ENCODE peak calls at places on chromosomes 7 and 10, in seven cellular contexts. One of them, this sample, is unnamed.

GRCh38 chr7:110880971-110881370 is 210.0 kb upstream of the LRRN3 start:
- DNase-seq in mucosa of descending colon: no peak
- DNase-seq in HepG2: no peak
- DNase-seq in CD8-positive, alpha-beta T cell: no peak
- DNase-seq in astrocyte: no peak
- DNase-seq in mammary epithelial cell: no peak
- DNase-seq in bronchial epithelial cell: no peak
- DNase-seq in this sample: no peak

GRCh38 chr10:76007206-76007605 is 575.8 kb downstream of the LRMDA start:
- DNase-seq in mucosa of descending colon: no peak
- DNase-seq in HepG2: no peak
- DNase-seq in CD8-positive, alpha-beta T cell: no peak
- DNase-seq in astrocyte: no peak
- DNase-seq in mammary epithelial cell: no peak
- DNase-seq in bronchial epithelial cell: no peak
- DNase-seq in this sample: no peak

GRCh38 chr10:91665842-91666241 is 33.0 kb upstream of the PPP1R3C start:
- DNase-seq in mucosa of descending colon: no peak
- DNase-seq in HepG2: no peak
- DNase-seq in CD8-positive, alpha-beta T cell: no peak
- DNase-seq in astrocyte: peak; percentile 29
- DNase-seq in mammary epithelial cell: no peak
- DNase-seq in bronchial epithelial cell: no peak
- DNase-seq in this sample: no peak

GRCh38 chr7:93016085-93016471 is 101.7 kb downstream of the SAMD9 start:
- DNase-seq in mucosa of descending colon: peak; percentile 80
- DNase-seq in HepG2: no peak
- DNase-seq in CD8-positive, alpha-beta T cell: no peak
- DNase-seq in astrocyte: peak; percentile 30
- DNase-seq in mammary epithelial cell: no peak
- DNase-seq in bronchial epithelial cell: peak; percentile 20
- DNase-seq in this sample: no peak

GRCh38 chr7:81036041-81036440 is 117.2 kb upstream of the SEMA3C start:
- DNase-seq in mucosa of descending colon: no peak
- DNase-seq in HepG2: no peak
- DNase-seq in CD8-positive, alpha-beta T cell: no peak
- DNase-seq in astrocyte: peak; percentile 14
- DNase-seq in mammary epithelial cell: no peak
- DNase-seq in bronchial epithelial cell: no peak
- DNase-seq in this sample: no peak

GRCh38 chr10:62626817-62627216 is 177.7 kb upstream of the ADO start:
- DNase-seq in mucosa of descending colon: no peak
- DNase-seq in HepG2: no peak
- DNase-seq in CD8-positive, alpha-beta T cell: no peak
- DNase-seq in astrocyte: peak; percentile 46
- DNase-seq in mammary epithelial cell: peak; percentile 43
- DNase-seq in bronchial epithelial cell: peak; percentile 37
- DNase-seq in this sample: no peak

GRCh38 chr10:53489331-53489730 is 716.7 kb upstream of the MBL2 start:
- DNase-seq in mucosa of descending colon: no peak
- DNase-seq in HepG2: no peak
- DNase-seq in CD8-positive, alpha-beta T cell: no peak
- DNase-seq in astrocyte: no peak
- DNase-seq in mammary epithelial cell: no peak
- DNase-seq in bronchial epithelial cell: no peak
- DNase-seq in this sample: no peak

GRCh38 chr10:133421336-133422222 is 2.8 kb downstream of the SPRN start:
- DNase-seq in mucosa of descending colon: no peak
- DNase-seq in HepG2: no peak
- DNase-seq in CD8-positive, alpha-beta T cell: no peak
- DNase-seq in astrocyte: no peak
- DNase-seq in mammary epithelial cell: no peak
- DNase-seq in bronchial epithelial cell: no peak
- DNase-seq in this sample: no peak

GRCh38 chr7:54215424-54215823 is 326.8 kb upstream of the VSTM2A start:
- DNase-seq in mucosa of descending colon: no peak
- DNase-seq in HepG2: no peak
- DNase-seq in CD8-positive, alpha-beta T cell: no peak
- DNase-seq in astrocyte: no peak
- DNase-seq in mammary epithelial cell: no peak
- DNase-seq in bronchial epithelial cell: no peak
- DNase-seq in this sample: no peak

GRCh38 chr10:110527731-110528171 is 30.0 kb downstream of the DUSP5 start:
- DNase-seq in mucosa of descending colon: no peak
- DNase-seq in HepG2: peak; percentile 60
- DNase-seq in CD8-positive, alpha-beta T cell: no peak
- DNase-seq in astrocyte: peak; percentile 71
- DNase-seq in mammary epithelial cell: no peak
- DNase-seq in bronchial epithelial cell: no peak
- DNase-seq in this sample: no peak

GRCh38 chr7:13946181-13946580 is 43.3 kb downstream of the ETV1 start:
- DNase-seq in mucosa of descending colon: no peak
- DNase-seq in HepG2: no peak
- DNase-seq in CD8-positive, alpha-beta T cell: no peak
- DNase-seq in astrocyte: peak; percentile 93
- DNase-seq in mammary epithelial cell: no peak
- DNase-seq in bronchial epithelial cell: no peak
- DNase-seq in this sample: no peak

GRCh38 chr10:118444016-118444415 is 101.9 kb upstream of the FAM204A start:
- DNase-seq in mucosa of descending colon: no peak
- DNase-seq in HepG2: no peak
- DNase-seq in CD8-positive, alpha-beta T cell: no peak
- DNase-seq in astrocyte: no peak
- DNase-seq in mammary epithelial cell: no peak
- DNase-seq in bronchial epithelial cell: no peak
- DNase-seq in this sample: no peak

GRCh38 chr10:17645591-17646345 is 1.8 kb downstream of the STAM start:
- DNase-seq in mucosa of descending colon: no peak
- DNase-seq in HepG2: peak; percentile 41
- DNase-seq in CD8-positive, alpha-beta T cell: no peak
- DNase-seq in astrocyte: peak; percentile 18
- DNase-seq in mammary epithelial cell: peak; percentile 80
- DNase-seq in bronchial epithelial cell: peak; percentile 94
- DNase-seq in this sample: no peak

GRCh38 chr7:90404777-90405176 is 1.5 kb downstream of the CLDN12 start:
- DNase-seq in mucosa of descending colon: no peak
- DNase-seq in HepG2: no peak
- DNase-seq in CD8-positive, alpha-beta T cell: no peak
- DNase-seq in astrocyte: no peak
- DNase-seq in mammary epithelial cell: peak; percentile 20
- DNase-seq in bronchial epithelial cell: peak; percentile 58
- DNase-seq in this sample: no peak

GRCh38 chr7:2870471-2870941 is 26.4 kb upstream of the GNA12 start:
- DNase-seq in mucosa of descending colon: peak; percentile 70
- DNase-seq in HepG2: no peak
- DNase-seq in CD8-positive, alpha-beta T cell: peak; percentile 20
- DNase-seq in astrocyte: peak; percentile 44
- DNase-seq in mammary epithelial cell: peak; percentile 30
- DNase-seq in bronchial epithelial cell: peak; percentile 76
- DNase-seq in this sample: no peak

GRCh38 chr10:125868372-125868975 is 12.6 kb downstream of the DHX32 start:
- DNase-seq in mucosa of descending colon: peak; percentile 61
- DNase-seq in HepG2: peak; percentile 48
- DNase-seq in CD8-positive, alpha-beta T cell: no peak
- DNase-seq in astrocyte: peak; percentile 53
- DNase-seq in mammary epithelial cell: peak; percentile 48
- DNase-seq in bronchial epithelial cell: peak; percentile 77
- DNase-seq in this sample: peak; percentile 63

GRCh38 chr7:29976673-29977072 is 12.9 kb downstream of the SCRN1 start:
- DNase-seq in mucosa of descending colon: no peak
- DNase-seq in HepG2: no peak
- DNase-seq in CD8-positive, alpha-beta T cell: no peak
- DNase-seq in astrocyte: peak; percentile 72
- DNase-seq in mammary epithelial cell: peak; percentile 13
- DNase-seq in bronchial epithelial cell: no peak
- DNase-seq in this sample: no peak

GRCh38 chr7:18399624-18400235 is 95.8 kb upstream of the HDAC9 start:
- DNase-seq in mucosa of descending colon: no peak
- DNase-seq in HepG2: no peak
- DNase-seq in CD8-positive, alpha-beta T cell: no peak
- DNase-seq in astrocyte: peak; percentile 24
- DNase-seq in mammary epithelial cell: no peak
- DNase-seq in bronchial epithelial cell: no peak
- DNase-seq in this sample: no peak

GRCh38 chr10:71357792-71358265 is 38.8 kb downstream of the SLC29A3 start:
- DNase-seq in mucosa of descending colon: no peak
- DNase-seq in HepG2: no peak
- DNase-seq in CD8-positive, alpha-beta T cell: no peak
- DNase-seq in astrocyte: no peak
- DNase-seq in mammary epithelial cell: no peak
- DNase-seq in bronchial epithelial cell: no peak
- DNase-seq in this sample: no peak

GRCh38 chr10:59885430-59886134 is 20.8 kb downstream of the CCDC6 start:
- DNase-seq in mucosa of descending colon: no peak
- DNase-seq in HepG2: no peak
- DNase-seq in CD8-positive, alpha-beta T cell: no peak
- DNase-seq in astrocyte: no peak
- DNase-seq in mammary epithelial cell: no peak
- DNase-seq in bronchial epithelial cell: no peak
- DNase-seq in this sample: no peak

GRCh38 chr10:15370741-15371701 is at the start of gene FAM171A1:
- DNase-seq in mucosa of descending colon: peak; percentile 70
- DNase-seq in HepG2: no peak
- DNase-seq in CD8-positive, alpha-beta T cell: peak; percentile 38
- DNase-seq in astrocyte: peak; percentile 8
- DNase-seq in mammary epithelial cell: peak; percentile 56
- DNase-seq in bronchial epithelial cell: no peak
- DNase-seq in this sample: no peak

GRCh38 chr10:71342850-71343773 is 24.1 kb downstream of the SLC29A3 start:
- DNase-seq in mucosa of descending colon: peak; percentile 85
- DNase-seq in HepG2: peak; percentile 74
- DNase-seq in CD8-positive, alpha-beta T cell: no peak
- DNase-seq in astrocyte: no peak
- DNase-seq in mammary epithelial cell: no peak
- DNase-seq in bronchial epithelial cell: no peak
- DNase-seq in this sample: no peak

GRCh38 chr10:19041176-19041575 is 7.4 kb upstream of the MALRD1 start:
- DNase-seq in mucosa of descending colon: no peak
- DNase-seq in HepG2: no peak
- DNase-seq in CD8-positive, alpha-beta T cell: no peak
- DNase-seq in astrocyte: peak; percentile 22
- DNase-seq in mammary epithelial cell: no peak
- DNase-seq in bronchial epithelial cell: no peak
- DNase-seq in this sample: no peak

GRCh38 chr7:152891160-152891621 is 131.6 kb downstream of the ACTR3B start:
- DNase-seq in mucosa of descending colon: no peak
- DNase-seq in HepG2: no peak
- DNase-seq in CD8-positive, alpha-beta T cell: no peak
- DNase-seq in astrocyte: no peak
- DNase-seq in mammary epithelial cell: no peak
- DNase-seq in bronchial epithelial cell: no peak
- DNase-seq in this sample: no peak

GRCh38 chr10:97740613-97741012 is 3.7 kb downstream of the ZFYVE27 start:
- DNase-seq in mucosa of descending colon: no peak
- DNase-seq in HepG2: no peak
- DNase-seq in CD8-positive, alpha-beta T cell: no peak
- DNase-seq in astrocyte: no peak
- DNase-seq in mammary epithelial cell: no peak
- DNase-seq in bronchial epithelial cell: no peak
- DNase-seq in this sample: no peak
- H3K4me3 ChIP-seq in mucosa of descending colon: no peak overlapping the region
- H3K4me3 ChIP-seq in HepG2: no peak overlapping the region
- H3K4me3 ChIP-seq in CD8-positive, alpha-beta T cell: no peak overlapping the region
- H3K4me3 ChIP-seq in astrocyte: no peak overlapping the region
- H3K4me3 ChIP-seq in mammary epithelial cell: no peak overlapping the region
- H3K4me3 ChIP-seq in bronchial epithelial cell: no peak overlapping the region
- H3K4me3 ChIP-seq in this sample: no peak overlapping the region

GRCh38 chr7:133275008-133275407 is 22.1 kb downstream of the EXOC4 start:
- DNase-seq in mucosa of descending colon: no peak
- DNase-seq in HepG2: no peak
- DNase-seq in CD8-positive, alpha-beta T cell: no peak
- DNase-seq in astrocyte: no peak
- DNase-seq in mammary epithelial cell: no peak
- DNase-seq in bronchial epithelial cell: no peak
- DNase-seq in this sample: no peak
- TF ChIP-seq CTCF in mucosa of descending colon: no peak
- TF ChIP-seq CTCF in HepG2: peak; percentile 11
- TF ChIP-seq CTCF in CD8-positive, alpha-beta T cell: no peak
- TF ChIP-seq CTCF in astrocyte: no peak
- TF ChIP-seq CTCF in mammary epithelial cell: no peak
- TF ChIP-seq CTCF in bronchial epithelial cell: peak; percentile 7
- TF ChIP-seq CTCF in this sample: no peak

GRCh38 chr7:64308019-64308275 is 5.8 kb upstream of the ZNF736 start:
- DNase-seq in mucosa of descending colon: peak; percentile 46
- DNase-seq in HepG2: no peak
- DNase-seq in CD8-positive, alpha-beta T cell: no peak
- DNase-seq in astrocyte: no peak
- DNase-seq in mammary epithelial cell: no peak
- DNase-seq in bronchial epithelial cell: no peak
- DNase-seq in this sample: no peak
- H3K4me3 ChIP-seq in mucosa of descending colon: no peak overlapping the region
- H3K4me3 ChIP-seq in HepG2: no peak overlapping the region
- H3K4me3 ChIP-seq in CD8-positive, alpha-beta T cell: peak overlapping the region; percentile 80
- H3K4me3 ChIP-seq in astrocyte: no peak overlapping the region
- H3K4me3 ChIP-seq in mammary epithelial cell: no peak overlapping the region
- H3K4me3 ChIP-seq in bronchial epithelial cell: peak overlapping the region; percentile 49
- H3K4me3 ChIP-seq in this sample: peak overlapping the region; percentile 70

GRCh38 chr7:140342732-140343514 is 55.4 kb downstream of the SLC37A3 start:
- DNase-seq in mucosa of descending colon: peak; percentile 58
- DNase-seq in HepG2: peak; percentile 29
- DNase-seq in CD8-positive, alpha-beta T cell: no peak
- DNase-seq in astrocyte: peak; percentile 3
- DNase-seq in mammary epithelial cell: peak; percentile 6
- DNase-seq in bronchial epithelial cell: peak; percentile 11
- DNase-seq in this sample: no peak
- TF ChIP-seq CTCF in mucosa of descending colon: no peak
- TF ChIP-seq CTCF in HepG2: peak; percentile 85
- TF ChIP-seq CTCF in CD8-positive, alpha-beta T cell: no peak
- TF ChIP-seq CTCF in astrocyte: peak; percentile 28
- TF ChIP-seq CTCF in mammary epithelial cell: peak; percentile 19
- TF ChIP-seq CTCF in bronchial epithelial cell: peak; percentile 57
- TF ChIP-seq CTCF in this sample: peak; percentile 51